ENCODE peak calls at places on chromosomes 16 and 17, in five cellular contexts. I is AG04449, X is heart left ventricle, U is suprapubic skin, O is lung. H is an unnamed sample.

GRCh38 chr16:63312343-63312742 is 1276.1 kb upstream of the CDH8 start:
- DNase-seq in I (no peak), O (no peak), U (no peak), X (no peak), H (no peak)

GRCh38 chr17:64736804-64737492 is 74.8 kb upstream of the SMURF2 start:
- DNase-seq in X (no peak), O (no peak), I (no peak), U (peak), H (no peak)

GRCh38 chr16:78479723-78480122 is 380.3 kb downstream of the WWOX start:
- DNase-seq in X (no peak), O (no peak), U (no peak), I (no peak), H (no peak)

GRCh38 chr17:41702712-41703111 is 9.4 kb upstream of the GAST start:
- DNase-seq in X (no peak), U (no peak), I (no peak), O (no peak), H (no peak)

GRCh38 chr17:37792787-37793186 is 47.9 kb upstream of the HNF1B start:
- DNase-seq in O (no peak), I (no peak), U (no peak), X (no peak), H (no peak)

GRCh38 chr17:77281024-77281903 is 140.5 kb downstream of the SEC14L1 start:
- DNase-seq in X (peak), I (no peak), U (no peak), O (peak), H (no peak)

GRCh38 chr16:1068451-1068850 is 4.1 kb upstream of the SSTR5 start:
- DNase-seq in I (no peak), U (no peak), O (no peak), X (no peak), H (no peak)

GRCh38 chr17:49557204-49558024 is 18.3 kb upstream of the NXPH3 start:
- DNase-seq in O (no peak), U (peak), X (no peak), I (no peak), H (no peak)

GRCh38 chr17:38751144-38751802 is 1.3 kb upstream of the PSMB3 start:
- DNase-seq in X (no peak), U (no peak), I (no peak), O (no peak), H (no peak)

GRCh38 chr16:72426416-72426815 is 254.5 kb upstream of the PMFBP1 start:
- DNase-seq in X (no peak), U (no peak), I (no peak), O (no peak), H (no peak)

GRCh38 chr17:57655564-57655963 is 89.5 kb downstream of the CCDC182 start:
- DNase-seq in X (no peak), U (no peak), O (no peak), I (no peak), H (no peak)

GRCh38 chr16:7246578-7246977 is 86.1 kb upstream of the RBFOX1 start:
- DNase-seq in U (no peak), O (no peak), X (no peak), I (no peak), H (no peak)

GRCh38 chr17:7880076-7880868 is 8.3 kb upstream of the CHD3 start:
- DNase-seq in X (no peak), I (no peak), O (no peak), U (no peak), H (no peak)

GRCh38 chr17:9095390-9095789 is 74.1 kb downstream of the NTN1 start:
- DNase-seq in U (no peak), X (no peak), O (no peak), I (no peak), H (no peak)

DNA sequence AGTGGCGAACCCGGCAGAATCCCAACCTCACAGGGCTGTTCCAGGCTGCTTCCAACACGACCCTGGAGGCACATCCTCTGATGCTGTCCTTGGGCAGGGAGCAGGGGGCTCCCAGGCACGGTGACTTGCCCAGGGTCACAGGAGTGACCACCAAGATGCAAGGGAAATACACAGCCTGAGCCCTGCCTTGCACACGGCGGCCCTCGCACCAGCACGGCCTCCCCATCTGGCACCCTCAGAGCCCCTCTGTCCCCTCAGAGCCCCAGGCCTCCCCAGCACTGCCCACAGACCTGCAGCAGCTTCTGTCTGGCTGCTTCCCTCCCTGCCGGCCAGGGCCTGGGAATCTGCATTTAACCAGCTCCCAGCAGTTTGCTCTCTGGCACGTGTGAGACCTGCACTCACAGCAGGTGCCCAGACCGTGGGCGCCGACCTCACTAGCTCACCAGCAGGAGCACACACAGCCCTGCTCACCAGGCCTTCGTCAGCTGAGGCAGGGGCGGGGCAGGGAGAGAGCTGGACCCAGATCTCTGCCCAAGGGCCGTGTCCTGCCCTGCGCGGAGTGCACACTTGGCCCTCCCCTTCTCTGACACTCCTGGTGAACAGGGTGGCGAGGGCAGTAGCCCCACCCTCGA is 29.7 kb upstream of the ZC3H18 start:
- DNase-seq in I (no peak), U (no peak), X (no peak), O (no peak), H (no peak)
- TF ChIP-seq CTCF in I (no peak), U (no peak), X (no peak), O (no peak), H (no peak)

GRCh38 chr16:23008041-23008440 is 141.2 kb downstream of the USP31 start:
- DNase-seq in I (no peak), X (no peak), U (no peak), O (no peak), H (no peak)
- TF ChIP-seq CTCF in I (no peak), X (no peak), U (no peak), O (no peak), H (no peak)

GRCh38 chr16:31699601-31700000 is 171.9 kb downstream of the AHSP start:
- DNase-seq in U (no peak), I (no peak), O (no peak), X (no peak), H (no peak)

GRCh38 chr16:31700200-31700529 is 172.5 kb downstream of the AHSP start:
- DNase-seq in O (no peak), I (no peak), U (peak), X (no peak), H (no peak)

GRCh38 chr16:31698901-31699300 is 171.2 kb downstream of the AHSP start:
- DNase-seq in U (no peak), X (no peak), O (no peak), I (no peak), H (no peak)

GRCh38 chr16:31701734-31702133 is 171.9 kb upstream of the ZNF267 start:
- DNase-seq in I (no peak), X (no peak), U (no peak), O (no peak), H (no peak)

GRCh38 chr16:31700530-31701388 is 172.8 kb upstream of the ZNF267 start:
- DNase-seq in X (peak), I (no peak), U (no peak), O (peak), H (peak)
- TF ChIP-seq CTCF in X (peak), I (peak), U (no peak), O (no peak), H (no peak)

GRCh38 chr17:44775136-44775837 is 16.5 kb downstream of the ADAM11 start:
- DNase-seq in I (peak), O (peak), U (peak), X (peak), H (peak)
- TF ChIP-seq CTCF in I (no peak), O (no peak), U (no peak), X (no peak), H (peak)

DNA sequence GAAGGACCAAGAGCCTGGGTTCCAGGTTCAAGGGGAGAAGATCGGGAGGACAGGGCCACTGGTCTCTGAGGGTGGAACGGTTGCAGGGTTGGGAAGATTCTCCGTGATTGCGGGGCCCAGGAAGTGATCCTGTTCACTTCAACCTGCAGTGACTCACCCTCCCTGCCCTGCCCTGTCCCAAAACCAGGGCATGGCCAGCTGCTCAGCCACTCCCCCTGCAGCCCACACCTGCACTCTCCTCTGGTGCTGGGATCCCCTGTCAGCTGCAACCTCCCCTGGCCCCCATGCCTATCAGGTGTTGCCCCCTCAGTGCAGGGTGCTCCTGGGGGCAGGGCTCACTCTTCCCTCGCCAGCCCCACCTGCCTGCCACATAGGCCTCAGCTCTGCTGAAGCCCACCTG is 1.1 kb downstream of the RUNDC3A start:
- DNase-seq in I (no peak), U (no peak), X (no peak), O (no peak), H (no peak)
- TF ChIP-seq CTCF in I (no peak), U (no peak), X (no peak), O (no peak), H (no peak)

GRCh38 chr17:12667299-12667958 is 1.7 kb downstream of the MYOCD start:
- DNase-seq in O (no peak), I (peak), X (no peak), U (no peak), H (peak)
- TF ChIP-seq CTCF in O (no peak), I (peak), X (peak), U (no peak), H (peak)